ENCODE peak calls at places on chromosomes 6 and 20, in six cellular contexts. U, Z, D, V, C and N are unnamed samples.

GRCh38 chr6:33316603-33317417 is 734 bp downstream of the ZBTB22 start:
- DNase-seq in U (no peak), Z (peak; percentile 56), D (no peak), V (no peak), C (peak; percentile 25), N (no peak)

GRCh38 chr6:165922309-165922794 is 245.3 kb downstream of the TBXT start:
- DNase-seq in U (no peak), Z (no peak), D (no peak), V (no peak), C (no peak), N (no peak)

GRCh38 chr6:69022991-69023390 is 387.9 kb downstream of the ADGRB3 start:
- DNase-seq in U (no peak), Z (no peak), D (no peak), V (no peak), C (no peak), N (no peak)

GRCh38 chr6:15413558-15414257 is 167.8 kb downstream of the JARID2 start:
- DNase-seq in U (no peak), Z (no peak), D (no peak), V (no peak), C (no peak), N (no peak)

GRCh38 chr6:141874930-141875602 is 257.7 kb upstream of the GJE1 start:
- DNase-seq in U (no peak), Z (no peak), D (no peak), V (no peak), C (no peak), N (no peak)

GRCh38 chr20:7656662-7657061 is 283.6 kb downstream of the HAO1 start:
- DNase-seq in U (no peak), Z (no peak), D (no peak), V (no peak), C (no peak), N (no peak)

GRCh38 chr20:57389695-57390603 is 1.2 kb upstream of the RBM38 start:
- DNase-seq in U (no peak), Z (peak; percentile 39), D (no peak), V (no peak), C (no peak), N (peak; percentile 78)

GRCh38 chr6:135853227-135853626 is 1.7 kb downstream of the PDE7B start:
- DNase-seq in U (no peak), Z (no peak), D (no peak), V (no peak), C (no peak), N (no peak)

GRCh38 chr6:35368038-35368887 is 25.9 kb downstream of the PPARD start:
- DNase-seq in U (no peak), Z (no peak), D (peak; percentile 83), V (no peak), C (no peak), N (peak; percentile 56)

GRCh38 chr6:62103186-62103859 is 182.7 kb downstream of the KHDRBS2 start:
- DNase-seq in U (no peak), Z (no peak), D (no peak), V (no peak), C (no peak), N (no peak)

GRCh38 chr6:163626073-163626867 is 211.8 kb downstream of the QKI start:
- DNase-seq in U (no peak), Z (no peak), D (no peak), V (no peak), C (no peak), N (no peak)

GRCh38 chr20:57582029-57582378 is 21.1 kb downstream of the PCK1 start:
- DNase-seq in U (no peak), Z (no peak), D (no peak), V (no peak), C (no peak), N (no peak)

GRCh38 chr20:56579261-56579660 is 46.2 kb downstream of the FAM209B start:
- DNase-seq in U (no peak), Z (no peak), D (no peak), V (no peak), C (no peak), N (no peak)

GRCh38 chr20:12989586-12989985 is 19.2 kb upstream of the SPTLC3 start:
- DNase-seq in U (no peak), Z (no peak), D (no peak), V (no peak), C (no peak), N (no peak)

GRCh38 chr20:14986026-14986655 is 648.7 kb upstream of the FLRT3 start:
- DNase-seq in U (peak; percentile 42), Z (no peak), D (no peak), V (peak; percentile 49), C (peak; percentile 21), N (no peak)

GRCh38 chr6:82196159-82196558 is 51.4 kb downstream of the IBTK start:
- DNase-seq in U (no peak), Z (no peak), D (no peak), V (no peak), C (no peak), N (no peak)

GRCh38 chr20:58466729-58467571 is 48.2 kb downstream of the APCDD1L start:
- DNase-seq in U (no peak), Z (no peak), D (no peak), V (no peak), C (no peak), N (no peak)

GRCh38 chr6:50762798-50763197 is 49.5 kb downstream of the TFAP2D start:
- DNase-seq in U (no peak), Z (no peak), D (no peak), V (no peak), C (no peak), N (no peak)

GRCh38 chr6:71737953-71738352 is 148.4 kb upstream of the RIMS1 start:
- DNase-seq in U (no peak), Z (no peak), D (no peak), V (no peak), C (no peak), N (no peak)

GRCh38 chr6:26556263-26557070 is 18.3 kb downstream of the HMGN4 start:
- DNase-seq in U (peak; percentile 65), Z (peak; percentile 40), D (peak; percentile 99), V (no peak), C (peak; percentile 31), N (no peak)

GRCh38 chr6:111423960-111424846 is 58.8 kb downstream of the REV3L start:
- DNase-seq in U (no peak), Z (peak; percentile 35), D (no peak), V (no peak), C (peak; percentile 50), N (no peak)

GRCh38 chr6:35948725-35949124 is 27.8 kb upstream of the SRPK1 start:
- DNase-seq in U (no peak), Z (no peak), D (peak; percentile 17), V (no peak), C (no peak), N (no peak)

GRCh38 chr20:63342561-63343459 is 18.3 kb downstream of the CHRNA4 start:
- DNase-seq in U (no peak), Z (no peak), D (no peak), V (no peak), C (no peak), N (no peak)
- TF ChIP-seq CTCF in U (no peak), Z (no peak), D (no peak), V (no peak), C (no peak), N (no peak)

DNA sequence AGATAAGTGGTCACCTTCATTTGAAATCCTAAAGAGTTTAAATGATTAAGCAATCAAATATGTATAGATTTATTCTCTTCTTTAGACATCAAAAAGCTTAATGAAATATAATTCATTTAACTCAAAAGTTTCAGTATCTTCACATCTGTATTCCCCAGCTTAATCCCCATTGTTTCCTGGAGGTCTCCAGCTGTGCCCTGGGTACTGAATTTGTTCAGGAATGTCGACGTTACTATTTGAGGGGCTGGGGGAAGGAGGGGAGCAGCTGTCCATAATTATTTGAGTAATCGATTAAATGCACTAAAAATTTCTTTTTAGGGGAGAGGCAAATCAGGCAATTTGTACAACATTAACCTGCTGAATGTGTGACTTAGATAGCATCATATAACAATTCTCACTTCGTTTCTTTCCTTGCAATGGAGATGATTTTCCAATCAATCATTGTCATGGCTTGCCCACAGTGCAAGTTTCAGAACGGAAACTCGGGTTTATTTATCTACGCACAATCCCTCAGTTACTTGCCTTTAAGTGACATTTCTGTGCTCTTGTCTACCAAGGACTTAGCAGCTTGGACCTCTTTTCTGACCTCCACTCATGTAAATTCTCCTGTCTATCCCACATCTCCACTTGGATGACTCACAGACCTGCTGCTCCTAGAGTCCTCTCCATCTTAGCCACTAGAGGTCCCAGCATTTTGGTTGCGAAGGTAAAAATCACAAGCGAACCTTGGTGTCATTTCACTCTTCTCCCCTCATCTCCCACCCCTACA is 3.9 kb downstream of the DOK5 start:
- DNase-seq in U (no peak), Z (no peak), D (no peak), V (no peak), C (no peak), N (no peak)
- TF ChIP-seq CTCF in U (no peak), Z (no peak), D (peak; percentile 21), V (no peak), C (no peak), N (no peak)

GRCh38 chr6:104943781-104944180 is 13.1 kb upstream of the LIN28B start:
- DNase-seq in U (no peak), Z (no peak), D (peak; percentile 6), V (no peak), C (no peak), N (no peak)

GRCh38 chr6:104940881-104941693 is 15.8 kb upstream of the LIN28B start:
- DNase-seq in U (no peak), Z (no peak), D (no peak), V (no peak), C (peak; percentile 40), N (peak; percentile 85)

GRCh38 chr6:104940238-104940880 is 16.5 kb upstream of the LIN28B start:
- DNase-seq in U (no peak), Z (no peak), D (no peak), V (no peak), C (no peak), N (no peak)

GRCh38 chr6:104936766-104937535 is 20.0 kb upstream of the LIN28B start:
- DNase-seq in U (no peak), Z (no peak), D (no peak), V (no peak), C (no peak), N (no peak)

DNA sequence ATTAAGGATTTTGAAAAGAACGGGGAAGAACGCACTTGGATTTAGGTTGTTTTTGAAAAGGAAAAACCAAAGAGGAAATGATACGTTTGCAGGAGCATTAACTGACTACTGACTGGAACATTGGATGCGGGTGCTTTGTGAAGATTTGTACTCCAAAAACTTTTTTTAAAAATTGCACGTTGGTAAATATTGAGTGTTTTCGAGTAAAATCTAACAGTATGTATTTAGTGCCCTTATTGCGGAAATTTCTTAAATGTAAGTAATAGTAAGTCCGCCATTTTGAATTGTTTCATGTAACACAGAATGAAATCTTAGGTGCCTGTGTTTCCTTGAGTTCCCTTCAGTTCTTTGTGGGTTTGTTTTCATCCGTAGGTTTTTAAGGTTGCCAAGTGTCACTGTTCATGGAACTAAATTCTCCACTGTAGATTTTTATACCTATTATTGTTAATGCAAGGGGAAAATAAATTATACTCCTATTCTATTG is 15.2 kb upstream of the LIN28B start:
- DNase-seq in U (no peak), Z (no peak), D (no peak), V (no peak), C (no peak), N (no peak)
- TF ChIP-seq CTCF in U (no peak), Z (no peak), D (peak; percentile 13), V (no peak), C (no peak), N (no peak)

DNA sequence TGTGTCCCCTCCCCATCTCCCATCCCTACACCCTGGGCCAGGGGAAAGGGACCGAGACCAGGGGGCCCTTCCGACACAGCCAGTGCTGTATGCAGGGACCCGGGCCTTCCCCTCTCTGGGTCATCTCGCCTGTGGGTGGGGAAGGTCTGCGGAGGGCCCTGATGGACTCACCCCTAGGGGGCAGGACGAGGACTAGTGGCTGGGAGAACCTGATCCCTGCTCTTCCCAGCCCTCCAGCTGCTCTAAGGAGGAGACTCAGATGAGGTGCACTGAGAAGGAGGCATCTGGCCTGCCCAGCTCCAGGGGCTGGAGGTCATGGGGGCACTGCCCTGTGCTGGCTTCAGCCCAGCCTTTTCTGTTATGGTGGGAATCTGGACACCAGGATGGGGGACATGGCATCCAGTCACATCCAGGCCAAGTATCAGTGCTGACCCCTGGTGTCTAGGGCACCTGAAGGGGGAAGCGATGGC is 735 bp downstream of the MYL9 start:
- DNase-seq in U (peak; percentile 72), Z (peak; percentile 69), D (peak; percentile 39), V (no peak), C (peak; percentile 73), N (no peak)
- TF ChIP-seq CTCF in U (peak; percentile 58), Z (peak; percentile 47), D (peak; percentile 88), V (peak; percentile 44), C (peak; percentile 54), N (no peak)